ENCODE peak calls at places on chromosomes 13 and 19, in six cellular contexts. One of them, this sample, is unnamed.

GRCh38 chr19:379796-380195 is 29.2 kb downstream of the C2CD4C start:
- DNase-seq in nucleus accumbens: no peak
- DNase-seq in HuH-7: no peak
- DNase-seq in activated naive CD8-positive, alpha-beta T cell treated with anti-CD3 and anti-CD28 coated beads for 36 hours: no peak
- DNase-seq in A549: no peak
- DNase-seq in neural crest cell: no peak
- DNase-seq in this sample: no peak

GRCh38 chr13:114167445-114167844 is 11.6 kb upstream of the CFAP97D2 start:
- DNase-seq in activated naive CD8-positive, alpha-beta T cell treated with anti-CD3 and anti-CD28 coated beads for 36 hours: no peak
- DNase-seq in A549: no peak
- DNase-seq in nucleus accumbens: no peak
- DNase-seq in HuH-7: no peak
- DNase-seq in neural crest cell: no peak
- DNase-seq in this sample: no peak

GRCh38 chr13:63198076-63198475 is 1782.4 kb upstream of the PCDH20 start:
- DNase-seq in nucleus accumbens: no peak
- DNase-seq in A549: no peak
- DNase-seq in neural crest cell: no peak
- DNase-seq in activated naive CD8-positive, alpha-beta T cell treated with anti-CD3 and anti-CD28 coated beads for 36 hours: no peak
- DNase-seq in HuH-7: no peak
- DNase-seq in this sample: no peak

GRCh38 chr19:40519352-40520322 is 52.8 kb downstream of the SPTBN4 start:
- DNase-seq in HuH-7: no peak
- DNase-seq in neural crest cell: no peak
- DNase-seq in nucleus accumbens: no peak
- DNase-seq in activated naive CD8-positive, alpha-beta T cell treated with anti-CD3 and anti-CD28 coated beads for 36 hours: peak
- DNase-seq in A549: peak
- DNase-seq in this sample: no peak

GRCh38 chr19:29044037-29044436 is 168.9 kb downstream of the UQCRFS1 start:
- DNase-seq in A549: no peak
- DNase-seq in nucleus accumbens: no peak
- DNase-seq in HuH-7: no peak
- DNase-seq in activated naive CD8-positive, alpha-beta T cell treated with anti-CD3 and anti-CD28 coated beads for 36 hours: no peak
- DNase-seq in neural crest cell: no peak
- DNase-seq in this sample: no peak

GRCh38 chr19:33819875-33820781 is 23.5 kb downstream of the KCTD15 start:
- DNase-seq in nucleus accumbens: no peak
- DNase-seq in HuH-7: peak
- DNase-seq in A549: peak
- DNase-seq in activated naive CD8-positive, alpha-beta T cell treated with anti-CD3 and anti-CD28 coated beads for 36 hours: peak
- DNase-seq in neural crest cell: peak
- DNase-seq in this sample: no peak

GRCh38 chr19:47765522-47766358 is 12.8 kb upstream of the SELENOW start:
- DNase-seq in neural crest cell: peak
- DNase-seq in nucleus accumbens: peak
- DNase-seq in A549: peak
- DNase-seq in HuH-7: peak
- DNase-seq in activated naive CD8-positive, alpha-beta T cell treated with anti-CD3 and anti-CD28 coated beads for 36 hours: peak
- DNase-seq in this sample: no peak

GRCh38 chr19:10552596-10553053 is 8.9 kb downstream of the ATG4D start:
- DNase-seq in activated naive CD8-positive, alpha-beta T cell treated with anti-CD3 and anti-CD28 coated beads for 36 hours: peak
- DNase-seq in neural crest cell: no peak
- DNase-seq in A549: peak
- DNase-seq in HuH-7: peak
- DNase-seq in nucleus accumbens: no peak
- DNase-seq in this sample: peak

GRCh38 chr19:35777411-35777841 is 2.1 kb downstream of the ARHGAP33 start:
- DNase-seq in neural crest cell: peak
- DNase-seq in nucleus accumbens: peak
- DNase-seq in activated naive CD8-positive, alpha-beta T cell treated with anti-CD3 and anti-CD28 coated beads for 36 hours: no peak
- DNase-seq in HuH-7: no peak
- DNase-seq in A549: no peak
- DNase-seq in this sample: no peak

GRCh38 chr13:57212989-57213388 is 46.0 kb downstream of the PRR20E start:
- DNase-seq in HuH-7: no peak
- DNase-seq in neural crest cell: no peak
- DNase-seq in activated naive CD8-positive, alpha-beta T cell treated with anti-CD3 and anti-CD28 coated beads for 36 hours: no peak
- DNase-seq in A549: no peak
- DNase-seq in nucleus accumbens: no peak
- DNase-seq in this sample: no peak

GRCh38 chr19:40607311-40607871 is 6.2 kb downstream of the LTBP4 start:
- DNase-seq in neural crest cell: no peak
- DNase-seq in nucleus accumbens: no peak
- DNase-seq in activated naive CD8-positive, alpha-beta T cell treated with anti-CD3 and anti-CD28 coated beads for 36 hours: no peak
- DNase-seq in HuH-7: no peak
- DNase-seq in A549: no peak
- DNase-seq in this sample: no peak

GRCh38 chr13:114339779-114340534 is 25.7 kb downstream of the CHAMP1 start:
- DNase-seq in nucleus accumbens: no peak
- DNase-seq in neural crest cell: no peak
- DNase-seq in activated naive CD8-positive, alpha-beta T cell treated with anti-CD3 and anti-CD28 coated beads for 36 hours: peak
- DNase-seq in HuH-7: no peak
- DNase-seq in A549: peak
- DNase-seq in this sample: no peak

GRCh38 chr13:66984241-66984640 is 245.9 kb downstream of the PCDH9 start:
- DNase-seq in activated naive CD8-positive, alpha-beta T cell treated with anti-CD3 and anti-CD28 coated beads for 36 hours: no peak
- DNase-seq in nucleus accumbens: no peak
- DNase-seq in neural crest cell: no peak
- DNase-seq in A549: no peak
- DNase-seq in HuH-7: no peak
- DNase-seq in this sample: no peak

GRCh38 chr13:45206340-45206739 is 5.5 kb upstream of the KCTD4 start:
- DNase-seq in A549: peak
- DNase-seq in activated naive CD8-positive, alpha-beta T cell treated with anti-CD3 and anti-CD28 coated beads for 36 hours: peak
- DNase-seq in HuH-7: no peak
- DNase-seq in neural crest cell: no peak
- DNase-seq in nucleus accumbens: no peak
- DNase-seq in this sample: peak

GRCh38 chr13:23658929-23659541 is 88.8 kb downstream of the TNFRSF19 start:
- DNase-seq in HuH-7: no peak
- DNase-seq in A549: no peak
- DNase-seq in neural crest cell: no peak
- DNase-seq in nucleus accumbens: no peak
- DNase-seq in activated naive CD8-positive, alpha-beta T cell treated with anti-CD3 and anti-CD28 coated beads for 36 hours: no peak
- DNase-seq in this sample: no peak

GRCh38 chr19:40461669-40462221 is 3.8 kb downstream of the BLVRB start:
- DNase-seq in neural crest cell: no peak
- DNase-seq in nucleus accumbens: no peak
- DNase-seq in A549: peak
- DNase-seq in activated naive CD8-positive, alpha-beta T cell treated with anti-CD3 and anti-CD28 coated beads for 36 hours: no peak
- DNase-seq in HuH-7: no peak
- DNase-seq in this sample: no peak

GRCh38 chr13:59771272-59771671 is 392.5 kb downstream of the DIAPH3 start:
- DNase-seq in nucleus accumbens: no peak
- DNase-seq in activated naive CD8-positive, alpha-beta T cell treated with anti-CD3 and anti-CD28 coated beads for 36 hours: no peak
- DNase-seq in HuH-7: no peak
- DNase-seq in neural crest cell: no peak
- DNase-seq in A549: no peak
- DNase-seq in this sample: no peak

GRCh38 chr19:46383171-46383815 is 30.1 kb downstream of the CCDC8 start:
- DNase-seq in HuH-7: no peak
- DNase-seq in neural crest cell: no peak
- DNase-seq in nucleus accumbens: no peak
- DNase-seq in activated naive CD8-positive, alpha-beta T cell treated with anti-CD3 and anti-CD28 coated beads for 36 hours: no peak
- DNase-seq in A549: no peak
- DNase-seq in this sample: no peak

GRCh38 chr13:110407021-110407420 is 99.9 kb downstream of the COL4A2 start:
- DNase-seq in nucleus accumbens: no peak
- DNase-seq in A549: no peak
- DNase-seq in HuH-7: no peak
- DNase-seq in activated naive CD8-positive, alpha-beta T cell treated with anti-CD3 and anti-CD28 coated beads for 36 hours: no peak
- DNase-seq in neural crest cell: no peak
- DNase-seq in this sample: no peak